ENCODE peak calls at places on chromosomes 13 and 19, in ten cellular contexts. One of them, this sample, is unnamed.

GRCh38 chr19:5127710-5128109 is 158.8 kb downstream of the KDM4B start:
- DNase-seq in EL: no peak
- DNase-seq in CD8-positive, alpha-beta memory T cell: no peak
- DNase-seq in NCI-H345: no peak
- DNase-seq in DMS 273 treated with DMSO at 0.1 percent for 48 hours: no peak
- DNase-seq in effector CD4-positive, alpha-beta T cell: no peak
- DNase-seq in MCF 10A: no peak
- DNase-seq in cardiac fibroblast: no peak
- DNase-seq in amniotic stem cell: no peak
- DNase-seq in activated naive CD4-positive, alpha-beta T cell: no peak
- DNase-seq in this sample: no peak

GRCh38 chr19:5563941-5564612 is 3.7 kb downstream of the TINCR start:
- DNase-seq in EL: peak
- DNase-seq in CD8-positive, alpha-beta memory T cell: no peak
- DNase-seq in NCI-H345: peak
- DNase-seq in DMS 273 treated with DMSO at 0.1 percent for 48 hours: no peak
- DNase-seq in effector CD4-positive, alpha-beta T cell: no peak
- DNase-seq in MCF 10A: peak
- DNase-seq in cardiac fibroblast: peak
- DNase-seq in amniotic stem cell: no peak
- DNase-seq in activated naive CD4-positive, alpha-beta T cell: no peak
- DNase-seq in this sample: no peak

GRCh38 chr19:45547965-45548609 is 36.5 kb downstream of the OPA3 start:
- DNase-seq in EL: peak
- DNase-seq in CD8-positive, alpha-beta memory T cell: no peak
- DNase-seq in NCI-H345: no peak
- DNase-seq in DMS 273 treated with DMSO at 0.1 percent for 48 hours: no peak
- DNase-seq in effector CD4-positive, alpha-beta T cell: no peak
- DNase-seq in MCF 10A: peak
- DNase-seq in cardiac fibroblast: peak
- DNase-seq in amniotic stem cell: no peak
- DNase-seq in activated naive CD4-positive, alpha-beta T cell: no peak
- DNase-seq in this sample: no peak

GRCh38 chr19:41527079-41527478 is 48.9 kb upstream of the CEACAM21 start:
- DNase-seq in EL: no peak
- DNase-seq in CD8-positive, alpha-beta memory T cell: no peak
- DNase-seq in NCI-H345: no peak
- DNase-seq in DMS 273 treated with DMSO at 0.1 percent for 48 hours: no peak
- DNase-seq in effector CD4-positive, alpha-beta T cell: no peak
- DNase-seq in MCF 10A: no peak
- DNase-seq in cardiac fibroblast: no peak
- DNase-seq in amniotic stem cell: no peak
- DNase-seq in activated naive CD4-positive, alpha-beta T cell: no peak
- DNase-seq in this sample: no peak

GRCh38 chr19:30785728-30786127 is 413.5 kb downstream of the ZNF536 start:
- DNase-seq in EL: no peak
- DNase-seq in CD8-positive, alpha-beta memory T cell: no peak
- DNase-seq in NCI-H345: no peak
- DNase-seq in DMS 273 treated with DMSO at 0.1 percent for 48 hours: no peak
- DNase-seq in effector CD4-positive, alpha-beta T cell: no peak
- DNase-seq in MCF 10A: no peak
- DNase-seq in cardiac fibroblast: no peak
- DNase-seq in amniotic stem cell: no peak
- DNase-seq in activated naive CD4-positive, alpha-beta T cell: no peak
- DNase-seq in this sample: no peak

GRCh38 chr19:51417107-51417806 is at the start of gene SIGLEC10:
- DNase-seq in EL: peak
- DNase-seq in CD8-positive, alpha-beta memory T cell: no peak
- DNase-seq in NCI-H345: no peak
- DNase-seq in DMS 273 treated with DMSO at 0.1 percent for 48 hours: no peak
- DNase-seq in effector CD4-positive, alpha-beta T cell: no peak
- DNase-seq in MCF 10A: no peak
- DNase-seq in cardiac fibroblast: no peak
- DNase-seq in amniotic stem cell: no peak
- DNase-seq in activated naive CD4-positive, alpha-beta T cell: no peak
- DNase-seq in this sample: peak

GRCh38 chr13:44306401-44307192 is 67.0 kb upstream of the SERP2 start:
- DNase-seq in EL: peak
- DNase-seq in CD8-positive, alpha-beta memory T cell: no peak
- DNase-seq in NCI-H345: no peak
- DNase-seq in DMS 273 treated with DMSO at 0.1 percent for 48 hours: no peak
- DNase-seq in effector CD4-positive, alpha-beta T cell: no peak
- DNase-seq in MCF 10A: peak
- DNase-seq in cardiac fibroblast: peak
- DNase-seq in amniotic stem cell: peak
- DNase-seq in activated naive CD4-positive, alpha-beta T cell: peak
- DNase-seq in this sample: no peak

GRCh38 chr19:38478273-38478971 is 44.9 kb downstream of the RYR1 start:
- DNase-seq in EL: peak
- DNase-seq in CD8-positive, alpha-beta memory T cell: no peak
- DNase-seq in NCI-H345: no peak
- DNase-seq in DMS 273 treated with DMSO at 0.1 percent for 48 hours: peak
- DNase-seq in effector CD4-positive, alpha-beta T cell: no peak
- DNase-seq in MCF 10A: peak
- DNase-seq in cardiac fibroblast: peak
- DNase-seq in amniotic stem cell: no peak
- DNase-seq in activated naive CD4-positive, alpha-beta T cell: no peak
- DNase-seq in this sample: no peak

GRCh38 chr19:7492142-7493055 is 3.6 kb upstream of the PEX11G start:
- DNase-seq in EL: no peak
- DNase-seq in CD8-positive, alpha-beta memory T cell: no peak
- DNase-seq in NCI-H345: no peak
- DNase-seq in DMS 273 treated with DMSO at 0.1 percent for 48 hours: no peak
- DNase-seq in effector CD4-positive, alpha-beta T cell: no peak
- DNase-seq in MCF 10A: peak
- DNase-seq in cardiac fibroblast: peak
- DNase-seq in amniotic stem cell: no peak
- DNase-seq in activated naive CD4-positive, alpha-beta T cell: no peak
- DNase-seq in this sample: no peak

GRCh38 chr19:3483226-3483628 is at the start of gene SMIM44:
- DNase-seq in EL: no peak
- DNase-seq in CD8-positive, alpha-beta memory T cell: no peak
- DNase-seq in NCI-H345: no peak
- DNase-seq in DMS 273 treated with DMSO at 0.1 percent for 48 hours: no peak
- DNase-seq in effector CD4-positive, alpha-beta T cell: no peak
- DNase-seq in MCF 10A: no peak
- DNase-seq in cardiac fibroblast: no peak
- DNase-seq in amniotic stem cell: no peak
- DNase-seq in activated naive CD4-positive, alpha-beta T cell: no peak
- DNase-seq in this sample: no peak

GRCh38 chr13:20667857-20668256 is 35.6 kb upstream of the IL17D start:
- DNase-seq in EL: no peak
- DNase-seq in CD8-positive, alpha-beta memory T cell: no peak
- DNase-seq in NCI-H345: no peak
- DNase-seq in DMS 273 treated with DMSO at 0.1 percent for 48 hours: no peak
- DNase-seq in effector CD4-positive, alpha-beta T cell: no peak
- DNase-seq in MCF 10A: no peak
- DNase-seq in cardiac fibroblast: no peak
- DNase-seq in amniotic stem cell: no peak
- DNase-seq in activated naive CD4-positive, alpha-beta T cell: no peak
- DNase-seq in this sample: no peak

GRCh38 chr13:47845981-47846380 is 155.1 kb downstream of the SUCLA2 start:
- DNase-seq in EL: no peak
- DNase-seq in CD8-positive, alpha-beta memory T cell: no peak
- DNase-seq in NCI-H345: no peak
- DNase-seq in DMS 273 treated with DMSO at 0.1 percent for 48 hours: no peak
- DNase-seq in effector CD4-positive, alpha-beta T cell: no peak
- DNase-seq in MCF 10A: no peak
- DNase-seq in cardiac fibroblast: no peak
- DNase-seq in amniotic stem cell: no peak
- DNase-seq in activated naive CD4-positive, alpha-beta T cell: no peak
- DNase-seq in this sample: no peak

GRCh38 chr13:112984954-112985802 is 16.2 kb downstream of the MCF2L start:
- DNase-seq in EL: no peak
- DNase-seq in CD8-positive, alpha-beta memory T cell: no peak
- DNase-seq in NCI-H345: no peak
- DNase-seq in DMS 273 treated with DMSO at 0.1 percent for 48 hours: no peak
- DNase-seq in effector CD4-positive, alpha-beta T cell: no peak
- DNase-seq in MCF 10A: no peak
- DNase-seq in cardiac fibroblast: no peak
- DNase-seq in amniotic stem cell: no peak
- DNase-seq in activated naive CD4-positive, alpha-beta T cell: no peak
- DNase-seq in this sample: no peak

GRCh38 chr19:13615890-13616289 is 109.6 kb upstream of the CACNA1A start:
- DNase-seq in EL: no peak
- DNase-seq in CD8-positive, alpha-beta memory T cell: no peak
- DNase-seq in NCI-H345: peak
- DNase-seq in DMS 273 treated with DMSO at 0.1 percent for 48 hours: peak
- DNase-seq in effector CD4-positive, alpha-beta T cell: no peak
- DNase-seq in MCF 10A: no peak
- DNase-seq in cardiac fibroblast: no peak
- DNase-seq in amniotic stem cell: no peak
- DNase-seq in activated naive CD4-positive, alpha-beta T cell: no peak
- DNase-seq in this sample: no peak

GRCh38 chr19:50667177-50667758 is 18.0 kb downstream of the C19orf81 start:
- DNase-seq in EL: no peak
- DNase-seq in CD8-positive, alpha-beta memory T cell: no peak
- DNase-seq in NCI-H345: no peak
- DNase-seq in DMS 273 treated with DMSO at 0.1 percent for 48 hours: no peak
- DNase-seq in effector CD4-positive, alpha-beta T cell: no peak
- DNase-seq in MCF 10A: no peak
- DNase-seq in cardiac fibroblast: no peak
- DNase-seq in amniotic stem cell: no peak
- DNase-seq in activated naive CD4-positive, alpha-beta T cell: no peak
- DNase-seq in this sample: no peak

GRCh38 chr13:99528547-99528946 is 27.3 kb downstream of the TM9SF2 start:
- DNase-seq in EL: no peak
- DNase-seq in CD8-positive, alpha-beta memory T cell: no peak
- DNase-seq in NCI-H345: peak
- DNase-seq in DMS 273 treated with DMSO at 0.1 percent for 48 hours: no peak
- DNase-seq in effector CD4-positive, alpha-beta T cell: peak
- DNase-seq in MCF 10A: peak
- DNase-seq in cardiac fibroblast: no peak
- DNase-seq in amniotic stem cell: no peak
- DNase-seq in activated naive CD4-positive, alpha-beta T cell: no peak
- DNase-seq in this sample: no peak

GRCh38 chr13:47826481-47826880 is 174.6 kb downstream of the SUCLA2 start:
- DNase-seq in EL: peak
- DNase-seq in CD8-positive, alpha-beta memory T cell: no peak
- DNase-seq in NCI-H345: no peak
- DNase-seq in DMS 273 treated with DMSO at 0.1 percent for 48 hours: no peak
- DNase-seq in effector CD4-positive, alpha-beta T cell: no peak
- DNase-seq in MCF 10A: no peak
- DNase-seq in cardiac fibroblast: peak
- DNase-seq in amniotic stem cell: no peak
- DNase-seq in activated naive CD4-positive, alpha-beta T cell: no peak
- DNase-seq in this sample: no peak

GRCh38 chr13:48411281-48412099 is 1.4 kb downstream of the LPAR6 start:
- DNase-seq in EL: peak
- DNase-seq in CD8-positive, alpha-beta memory T cell: no peak
- DNase-seq in NCI-H345: no peak
- DNase-seq in DMS 273 treated with DMSO at 0.1 percent for 48 hours: no peak
- DNase-seq in effector CD4-positive, alpha-beta T cell: no peak
- DNase-seq in MCF 10A: peak
- DNase-seq in cardiac fibroblast: peak
- DNase-seq in amniotic stem cell: no peak
- DNase-seq in activated naive CD4-positive, alpha-beta T cell: peak
- DNase-seq in this sample: no peak

GRCh38 chr13:111270126-111270525 is 50.3 kb upstream of the TEX29 start:
- DNase-seq in EL: no peak
- DNase-seq in CD8-positive, alpha-beta memory T cell: no peak
- DNase-seq in NCI-H345: no peak
- DNase-seq in DMS 273 treated with DMSO at 0.1 percent for 48 hours: no peak
- DNase-seq in effector CD4-positive, alpha-beta T cell: no peak
- DNase-seq in MCF 10A: no peak
- DNase-seq in cardiac fibroblast: no peak
- DNase-seq in amniotic stem cell: no peak
- DNase-seq in activated naive CD4-positive, alpha-beta T cell: no peak
- DNase-seq in this sample: no peak

GRCh38 chr19:5099822-5100221 is 130.9 kb downstream of the KDM4B start:
- DNase-seq in EL: no peak
- DNase-seq in CD8-positive, alpha-beta memory T cell: no peak
- DNase-seq in NCI-H345: no peak
- DNase-seq in DMS 273 treated with DMSO at 0.1 percent for 48 hours: no peak
- DNase-seq in effector CD4-positive, alpha-beta T cell: no peak
- DNase-seq in MCF 10A: no peak
- DNase-seq in cardiac fibroblast: no peak
- DNase-seq in amniotic stem cell: no peak
- DNase-seq in activated naive CD4-positive, alpha-beta T cell: no peak
- DNase-seq in this sample: no peak

GRCh38 chr13:45582533-45583076 is 32.9 kb downstream of the ERICH6B start:
- DNase-seq in EL: no peak
- DNase-seq in CD8-positive, alpha-beta memory T cell: no peak
- DNase-seq in NCI-H345: no peak
- DNase-seq in DMS 273 treated with DMSO at 0.1 percent for 48 hours: no peak
- DNase-seq in effector CD4-positive, alpha-beta T cell: no peak
- DNase-seq in MCF 10A: no peak
- DNase-seq in cardiac fibroblast: no peak
- DNase-seq in amniotic stem cell: no peak
- DNase-seq in activated naive CD4-positive, alpha-beta T cell: no peak
- DNase-seq in this sample: no peak

GRCh38 chr19:55179570-55180484 is at the start of gene SYT5:
- DNase-seq in EL: peak
- DNase-seq in CD8-positive, alpha-beta memory T cell: peak
- DNase-seq in NCI-H345: peak
- DNase-seq in DMS 273 treated with DMSO at 0.1 percent for 48 hours: no peak
- DNase-seq in effector CD4-positive, alpha-beta T cell: peak
- DNase-seq in MCF 10A: peak
- DNase-seq in cardiac fibroblast: no peak
- DNase-seq in amniotic stem cell: no peak
- DNase-seq in activated naive CD4-positive, alpha-beta T cell: peak
- DNase-seq in this sample: no peak

GRCh38 chr13:36606060-36606459 is 67.8 kb upstream of the SERTM1 start:
- DNase-seq in EL: no peak
- DNase-seq in CD8-positive, alpha-beta memory T cell: no peak
- DNase-seq in NCI-H345: no peak
- DNase-seq in DMS 273 treated with DMSO at 0.1 percent for 48 hours: no peak
- DNase-seq in effector CD4-positive, alpha-beta T cell: no peak
- DNase-seq in MCF 10A: no peak
- DNase-seq in cardiac fibroblast: peak
- DNase-seq in amniotic stem cell: no peak
- DNase-seq in activated naive CD4-positive, alpha-beta T cell: no peak
- DNase-seq in this sample: no peak

GRCh38 chr19:12331211-12331941 is 2.1 kb downstream of the ZNF563 start:
- DNase-seq in EL: no peak
- DNase-seq in CD8-positive, alpha-beta memory T cell: no peak
- DNase-seq in NCI-H345: no peak
- DNase-seq in DMS 273 treated with DMSO at 0.1 percent for 48 hours: no peak
- DNase-seq in effector CD4-positive, alpha-beta T cell: peak
- DNase-seq in MCF 10A: no peak
- DNase-seq in cardiac fibroblast: no peak
- DNase-seq in amniotic stem cell: no peak
- DNase-seq in activated naive CD4-positive, alpha-beta T cell: no peak
- DNase-seq in this sample: no peak

GRCh38 chr13:34911159-34911558 is 30.9 kb upstream of the NBEA start:
- DNase-seq in EL: peak
- DNase-seq in CD8-positive, alpha-beta memory T cell: no peak
- DNase-seq in NCI-H345: no peak
- DNase-seq in DMS 273 treated with DMSO at 0.1 percent for 48 hours: no peak
- DNase-seq in effector CD4-positive, alpha-beta T cell: no peak
- DNase-seq in MCF 10A: no peak
- DNase-seq in cardiac fibroblast: no peak
- DNase-seq in amniotic stem cell: no peak
- DNase-seq in activated naive CD4-positive, alpha-beta T cell: no peak
- DNase-seq in this sample: no peak

GRCh38 chr13:110280996-110281688 is 25.8 kb downstream of the COL4A1 start:
- DNase-seq in EL: no peak
- DNase-seq in CD8-positive, alpha-beta memory T cell: no peak
- DNase-seq in NCI-H345: no peak
- DNase-seq in DMS 273 treated with DMSO at 0.1 percent for 48 hours: no peak
- DNase-seq in effector CD4-positive, alpha-beta T cell: no peak
- DNase-seq in MCF 10A: no peak
- DNase-seq in cardiac fibroblast: no peak
- DNase-seq in amniotic stem cell: no peak
- DNase-seq in activated naive CD4-positive, alpha-beta T cell: no peak
- DNase-seq in this sample: peak

GRCh38 chr19:799076-799881 is 2.0 kb downstream of the PTBP1 start:
- DNase-seq in EL: peak
- DNase-seq in CD8-positive, alpha-beta memory T cell: no peak
- DNase-seq in NCI-H345: peak
- DNase-seq in DMS 273 treated with DMSO at 0.1 percent for 48 hours: no peak
- DNase-seq in effector CD4-positive, alpha-beta T cell: no peak
- DNase-seq in MCF 10A: peak
- DNase-seq in cardiac fibroblast: peak
- DNase-seq in amniotic stem cell: no peak
- DNase-seq in activated naive CD4-positive, alpha-beta T cell: no peak
- DNase-seq in this sample: no peak

GRCh38 chr13:43544011-43544410 is 242.8 kb downstream of the ENOX1 start:
- DNase-seq in EL: peak
- DNase-seq in CD8-positive, alpha-beta memory T cell: no peak
- DNase-seq in NCI-H345: no peak
- DNase-seq in DMS 273 treated with DMSO at 0.1 percent for 48 hours: no peak
- DNase-seq in effector CD4-positive, alpha-beta T cell: no peak
- DNase-seq in MCF 10A: peak
- DNase-seq in cardiac fibroblast: peak
- DNase-seq in amniotic stem cell: no peak
- DNase-seq in activated naive CD4-positive, alpha-beta T cell: no peak
- DNase-seq in this sample: no peak